ENCODE peak calls at places on chromosomes 11 and 22, in ten cellular contexts. I, O, V, W, C, Q, B, M, K and L are unnamed samples.
A peak's percentile ranks its signal among the peaks of the same experiment; 100 is the strongest.

GRCh38 chr11:28715726-28716125 is 607.5 kb downstream of the METTL15 start:
- DNase-seq in O (no peak), B (no peak), K (no peak), V (no peak), C (no peak), W (no peak), I (no peak), Q (no peak), M (no peak), L (no peak)

GRCh38 chr11:118281284-118281683 is 17.2 kb upstream of the MPZL2 start:
- DNase-seq in Q (no peak), C (no peak), K (no peak), M (no peak), I (no peak), W (no peak), O (no peak), B (no peak), V (no peak), L (no peak)

GRCh38 chr11:120052196-120052775 is 85.6 kb downstream of the TRIM29 start:
- DNase-seq in Q (no peak), K (no peak), M (no peak), C (no peak), W (peak; percentile 18), B (no peak), V (no peak), O (no peak), I (no peak), L (no peak)

GRCh38 chr11:102155676-102156075 is 45.4 kb downstream of the YAP1 start:
- DNase-seq in K (no peak), C (no peak), O (no peak), Q (no peak), B (no peak), I (no peak), M (peak; percentile 51), W (no peak), V (no peak), L (no peak)

GRCh38 chr11:15594607-15595006 is 479.9 kb downstream of the INSC start:
- DNase-seq in V (no peak), W (no peak), I (no peak), M (no peak), C (no peak), Q (no peak), B (no peak), K (no peak), O (no peak), L (no peak)

GRCh38 chr11:64996710-64997380 is at the start of gene BATF2:
- DNase-seq in Q (peak; percentile 51), O (peak; percentile 86), W (no peak), I (peak; percentile 88), V (peak; percentile 80), K (peak; percentile 76), B (peak; percentile 84), C (peak; percentile 90), M (peak; percentile 83), L (peak; percentile 87)

GRCh38 chr11:112794321-112794720 is 166.9 kb upstream of the NCAM1 start:
- DNase-seq in V (no peak), B (no peak), I (no peak), M (no peak), W (no peak), K (no peak), C (no peak), O (no peak), Q (no peak), L (no peak)

GRCh38 chr22:39839917-39840510 is 53.5 kb downstream of the ENTHD1 start:
- DNase-seq in W (no peak), K (no peak), M (no peak), V (no peak), Q (no peak), C (peak; percentile 64), I (no peak), O (no peak), B (no peak), L (no peak)

GRCh38 chr22:36860017-36860416 is 789 bp upstream of the NCF4 start:
- DNase-seq in M (no peak), Q (no peak), C (no peak), I (no peak), V (no peak), K (no peak), B (no peak), O (no peak), W (no peak), L (no peak)

GRCh38 chr11:119505861-119506260 is 82.9 kb upstream of the THY1 start:
- DNase-seq in O (no peak), Q (no peak), M (peak; percentile 13), I (no peak), B (no peak), C (no peak), V (no peak), W (no peak), K (no peak), L (no peak)

GRCh38 chr11:130480721-130481140 is 32.3 kb downstream of the ADAMTS15 start:
- DNase-seq in C (no peak), V (no peak), Q (no peak), K (no peak), O (no peak), B (no peak), I (no peak), W (no peak), M (peak; percentile 12), L (no peak)

GRCh38 chr22:36386351-36386899 is 1.3 kb downstream of the MYH9 start:
- DNase-seq in B (peak; percentile 75), Q (no peak), M (no peak), K (no peak), W (no peak), O (peak; percentile 60), I (peak; percentile 50), C (no peak), V (peak; percentile 71), L (peak; percentile 78)

GRCh38 chr11:4862447-4863236 is 13.6 kb upstream of the OR51S1 start:
- DNase-seq in C (no peak), K (no peak), W (no peak), V (no peak), M (no peak), I (no peak), Q (no peak), B (no peak), O (no peak), L (no peak)

GRCh38 chr22:30382340-30382739 is 4.9 kb downstream of the RNF215 start:
- DNase-seq in O (no peak), M (no peak), C (no peak), K (peak; percentile 72), W (no peak), I (no peak), V (no peak), B (no peak), Q (no peak), L (no peak)

GRCh38 chr11:44333271-44334218 is 23.6 kb upstream of the ALX4 start:
- DNase-seq in B (no peak), Q (no peak), K (no peak), W (no peak), I (no peak), V (no peak), O (no peak), M (peak; percentile 25), C (peak; percentile 83), L (no peak)

GRCh38 chr11:132055296-132055695 is 684.9 kb downstream of the NTM start:
- DNase-seq in K (no peak), Q (no peak), O (no peak), W (no peak), V (peak; percentile 51), C (no peak), M (no peak), B (no peak), I (no peak), L (no peak)

DNA sequence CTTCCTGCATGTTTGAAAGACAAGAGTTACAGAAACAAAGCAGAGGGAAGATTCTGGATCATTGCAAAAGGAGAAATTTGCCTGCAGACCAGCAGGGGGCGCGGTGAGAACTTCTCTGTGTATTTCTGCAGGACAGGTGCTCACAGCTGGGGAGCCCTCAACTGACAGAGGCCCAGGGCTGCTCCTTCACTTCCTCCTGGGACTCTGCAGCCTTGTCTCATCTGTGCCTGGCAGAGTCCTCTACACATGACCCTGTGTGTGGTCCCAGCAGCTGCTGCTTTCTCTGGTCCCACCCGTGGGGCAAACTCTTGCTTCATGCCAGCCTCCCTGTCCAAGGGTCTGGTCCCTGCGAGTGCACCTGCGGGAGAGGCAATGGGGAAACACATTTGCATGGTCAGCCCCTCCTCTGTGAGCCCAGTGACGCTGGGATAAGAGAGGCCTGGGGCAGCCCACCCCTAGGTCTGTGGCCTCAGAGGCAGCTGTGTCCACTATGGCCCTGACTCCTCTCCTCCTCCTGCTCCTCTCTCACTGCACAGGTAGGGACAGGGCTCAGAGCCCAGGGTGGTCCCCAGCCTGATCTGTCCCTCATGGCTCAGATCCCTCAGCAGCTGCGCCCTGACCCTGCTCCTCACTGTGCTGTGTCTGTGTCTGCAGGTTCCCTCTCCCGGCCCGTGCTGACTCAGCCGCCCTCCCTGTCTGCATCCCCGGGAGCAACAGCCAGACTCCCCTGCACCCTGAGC is 43.2 kb upstream of the VPREB1 start:
- DNase-seq in C (peak; percentile 90), B (no peak), Q (no peak), O (no peak), W (no peak), I (no peak), V (peak; percentile 71), K (peak; percentile 41), M (peak; percentile 24), L (no peak)
- TF ChIP-seq CTCF in C (peak; percentile 99), B (no peak), Q (peak; percentile 25), O (no peak), W (no peak), I (no peak), V (no peak), K (peak; percentile 28), M (peak; percentile 53), L (peak; percentile 67)

GRCh38 chr22:46295277-46295971 is 1.2 kb upstream of the GTSE1 start:
- DNase-seq in V (no peak), C (no peak), I (no peak), M (no peak), W (no peak), K (no peak), Q (no peak), B (no peak), O (no peak), L (no peak)
- H3K4me3 ChIP-seq in V (peak overlapping the region; percentile 71), C (peak overlapping the region; percentile 74), I (no peak overlapping the region), M (no peak overlapping the region), W (peak overlapping the region; percentile 64), K (peak overlapping the region; percentile 68), Q (no peak overlapping the region), B (no peak overlapping the region), O (peak overlapping the region; percentile 74), L (no peak overlapping the region)

DNA sequence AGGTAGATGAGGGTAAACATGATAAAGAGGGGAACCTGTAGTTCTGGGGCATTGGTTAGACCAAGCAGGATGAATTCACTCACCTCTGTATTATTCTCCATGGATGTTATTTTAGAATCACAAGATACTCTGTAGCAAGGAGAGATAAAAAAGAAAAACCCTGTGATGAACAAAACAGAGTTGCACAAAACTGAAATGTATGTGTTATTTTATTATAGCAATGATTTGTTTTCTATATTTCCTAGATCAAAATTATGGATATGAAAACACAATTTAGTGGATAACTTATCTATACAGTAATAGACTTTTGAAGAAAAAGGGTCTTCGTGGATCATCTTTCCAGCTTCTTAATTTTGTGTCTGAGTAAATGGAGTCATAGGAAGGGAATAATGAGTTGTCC is at the start of gene OR5B17:
- DNase-seq in W (no peak), Q (no peak), M (no peak), O (no peak), B (no peak), C (no peak), K (no peak), I (no peak), V (no peak), L (no peak)
- H3K4me1 ChIP-seq in W (no peaks in the 10 kb centered on the region), Q (no peaks in the 10 kb centered on the region), M (no peaks in the 10 kb centered on the region), O (no peaks in the 10 kb centered on the region), B (no peaks in the 10 kb centered on the region), C (no peaks in the 10 kb centered on the region), K (no peaks in the 10 kb centered on the region), I (no peaks in the 10 kb centered on the region), V (no peaks in the 10 kb centered on the region), L (no peaks in the 10 kb centered on the region)

GRCh38 chr11:86571273-86571948 is 101.0 kb downstream of the ME3 start:
- DNase-seq in V (no peak), K (peak; percentile 25), W (no peak), B (no peak), O (no peak), C (peak; percentile 68), Q (no peak), M (no peak), I (no peak), L (peak; percentile 59)
- TF ChIP-seq CTCF in V (peak; percentile 16), K (peak; percentile 39), W (no peak), B (no peak), O (peak; percentile 14), C (peak; percentile 85), Q (peak; percentile 6), M (peak; percentile 24), I (no peak), L (peak; percentile 33)